ENCODE peak calls at places on chromosomes 3 and 15, in five cellular contexts. X, M, C, D and R are unnamed samples.

GRCh38 chr15:45116482-45117326 is 2.6 kb downstream of the DUOXA2 start:
- DNase-seq in X (no peak), M (no peak), C (no peak), D (no peak), R (no peak)

GRCh38 chr15:63504979-63505841 is 817 bp downstream of the USP3 start:
- DNase-seq in X (peak), M (peak), C (peak), D (peak), R (peak)

GRCh38 chr3:149648525-149648924 is 9.3 kb downstream of the WWTR1 start:
- DNase-seq in X (no peak), M (no peak), C (no peak), D (no peak), R (no peak)

GRCh38 chr15:69647160-69647513 is 194.5 kb downstream of the RPLP1 start:
- DNase-seq in X (no peak), M (no peak), C (no peak), D (no peak), R (no peak)

GRCh38 chr15:72147416-72147815 is 29.2 kb downstream of the SENP8 start:
- DNase-seq in X (no peak), M (no peak), C (no peak), D (no peak), R (no peak)

GRCh38 chr3:177983341-177983740 is 552.9 kb upstream of the KCNMB2 start:
- DNase-seq in X (no peak), M (no peak), C (no peak), D (no peak), R (no peak)

GRCh38 chr3:189820365-189820720 is 189.2 kb downstream of the TP63 start:
- DNase-seq in X (no peak), M (no peak), C (no peak), D (no peak), R (no peak)

GRCh38 chr3:79872483-79872882 is 104.7 kb upstream of the ROBO1 start:
- DNase-seq in X (no peak), M (no peak), C (no peak), D (no peak), R (no peak)

GRCh38 chr3:50264389-50264963 is 4.5 kb upstream of the SEMA3B start:
- DNase-seq in X (peak), M (no peak), C (peak), D (peak), R (peak)

GRCh38 chr3:187743195-187744141 is 1.8 kb downstream of the BCL6 start:
- DNase-seq in X (no peak), M (peak), C (peak), D (peak), R (peak)

GRCh38 chr3:30686176-30686575 is 79.8 kb downstream of the TGFBR2 start:
- DNase-seq in X (no peak), M (no peak), C (no peak), D (no peak), R (no peak)

GRCh38 chr15:82540055-82540983 is at the start of gene RPS17:
- DNase-seq in X (peak), M (peak), C (peak), D (peak), R (peak)

GRCh38 chr15:57320543-57321220 is 55.6 kb upstream of the CGNL1 start:
- DNase-seq in X (no peak), M (no peak), C (no peak), D (no peak), R (peak)

GRCh38 chr3:138901579-138901978 is 45.4 kb downstream of the FOXL2 start:
- DNase-seq in X (no peak), M (no peak), C (no peak), D (no peak), R (no peak)

GRCh38 chr15:44801797-44802196 is 65.5 kb downstream of the TRIM69 start:
- DNase-seq in X (no peak), M (no peak), C (no peak), D (no peak), R (no peak)

GRCh38 chr3:9168230-9168629 is 81.2 kb downstream of the SRGAP3 start:
- DNase-seq in X (no peak), M (peak), C (no peak), D (no peak), R (no peak)

GRCh38 chr3:168895419-168895818 is 768.1 kb downstream of the MECOM start:
- DNase-seq in X (no peak), M (no peak), C (no peak), D (no peak), R (no peak)

GRCh38 chr3:15982667-15983145 is 184.9 kb upstream of the ANKRD28 start:
- DNase-seq in X (no peak), M (no peak), C (peak), D (peak), R (peak)

GRCh38 chr3:79871656-79872055 is 103.9 kb upstream of the ROBO1 start:
- DNase-seq in X (no peak), M (no peak), C (no peak), D (no peak), R (no peak)

GRCh38 chr3:49869525-49870126 is at the start of gene CAMKV:
- DNase-seq in X (no peak), M (no peak), C (no peak), D (no peak), R (no peak)

GRCh38 chr3:170301404-170301803 is 56.1 kb upstream of the SKIL start:
- DNase-seq in X (no peak), M (no peak), C (no peak), D (no peak), R (no peak)

GRCh38 chr3:53346514-53346913 is 829 bp downstream of the DCP1A start:
- DNase-seq in X (peak), M (no peak), C (no peak), D (no peak), R (no peak)

GRCh38 chr15:95520511-95520910 is 810.0 kb upstream of the NR2F2 start:
- DNase-seq in X (no peak), M (no peak), C (no peak), D (no peak), R (no peak)

GRCh38 chr3:189512824-189513223 is 118.4 kb upstream of the TP63 start:
- DNase-seq in X (no peak), M (no peak), C (no peak), D (no peak), R (no peak)

GRCh38 chr15:51380999-51381806 is 39.7 kb downstream of the GLDN start:
- DNase-seq in X (peak), M (peak), C (peak), D (peak), R (peak)

GRCh38 chr3:142725352-142725739 is 1.5 kb downstream of the TRPC1 start:
- DNase-seq in X (no peak), M (no peak), C (no peak), D (no peak), R (no peak)
- H3K4me3 ChIP-seq in X (peak), M (peak), C (peak), D (peak), R (peak)

GRCh38 chr3:142366434-142366833 is 81.4 kb downstream of the XRN1 start:
- DNase-seq in X (peak), M (no peak), C (no peak), D (no peak), R (no peak)
- H3K27ac ChIP-seq in X (no peak), M (no peak), C (no peak), D (no peak), R (no peak)

GRCh38 chr3:137771401-137772230 is 7.5 kb downstream of the SOX14 start:
- DNase-seq in X (no peak), M (no peak), C (no peak), D (no peak), R (no peak)
- H3K4me3 ChIP-seq in X (no peak), M (peak), C (peak), D (peak), R (peak)

GRCh38 chr3:153756816-153757215 is 364.4 kb upstream of the ARHGEF26 start:
- DNase-seq in X (no peak), M (no peak), C (no peak), D (no peak), R (no peak)

GRCh38 chr3:153762411-153763235 is 358.6 kb upstream of the ARHGEF26 start:
- DNase-seq in X (no peak), M (no peak), C (no peak), D (no peak), R (no peak)

GRCh38 chr3:153757839-153758238 is 363.4 kb upstream of the ARHGEF26 start:
- DNase-seq in X (no peak), M (no peak), C (no peak), D (no peak), R (no peak)

GRCh38 chr3:153760952-153761351 is 360.2 kb upstream of the ARHGEF26 start:
- DNase-seq in X (no peak), M (no peak), C (no peak), D (no peak), R (no peak)
- H3K27ac ChIP-seq in X (no peak), M (no peak), C (no peak), D (no peak), R (no peak)

GRCh38 chr3:71392277-71392676 is 191.3 kb downstream of the FOXP1 start:
- DNase-seq in X (no peak), M (no peak), C (no peak), D (no peak), R (no peak)

GRCh38 chr3:71388535-71389120 is 194.9 kb downstream of the FOXP1 start:
- DNase-seq in X (no peak), M (no peak), C (no peak), D (no peak), R (no peak)

GRCh38 chr3:71389191-71389590 is 194.3 kb downstream of the FOXP1 start:
- DNase-seq in X (no peak), M (no peak), C (no peak), D (no peak), R (no peak)

GRCh38 chr3:71391361-71391760 is 192.2 kb downstream of the FOXP1 start:
- DNase-seq in X (no peak), M (no peak), C (no peak), D (no peak), R (no peak)

DNA sequence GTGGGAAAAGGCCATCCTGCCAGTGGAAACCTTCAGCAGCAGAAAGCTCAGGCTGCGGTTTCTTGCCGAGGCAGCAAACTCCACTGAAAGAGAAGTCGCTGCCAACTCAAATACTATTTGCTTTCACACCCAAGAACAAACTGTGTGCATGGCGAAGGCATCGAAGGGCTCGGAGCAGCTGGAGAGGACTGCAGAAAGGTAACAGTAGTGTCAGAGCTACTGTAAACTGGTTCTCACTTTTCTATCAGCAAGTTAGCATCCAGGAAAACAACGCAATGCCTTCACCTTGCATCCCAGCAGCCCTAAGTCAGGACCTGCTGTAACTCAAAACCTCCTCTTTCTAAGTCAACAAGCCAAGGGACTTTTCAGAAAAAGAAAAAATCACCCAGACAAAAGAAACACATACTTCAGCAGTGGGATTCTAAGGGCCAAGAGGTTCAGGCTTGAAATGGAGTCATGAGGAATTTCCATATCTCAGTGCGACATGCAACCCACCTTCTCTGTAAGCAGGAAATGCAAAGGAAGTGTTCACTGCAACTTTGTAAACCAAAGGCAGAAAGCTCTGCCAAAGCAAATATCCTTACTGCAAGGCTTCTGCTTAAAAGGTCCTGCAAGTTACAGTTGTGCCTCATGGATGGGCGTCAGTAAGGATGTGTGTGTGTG is 193.5 kb downstream of the FOXP1 start:
- DNase-seq in X (peak), M (peak), C (peak), D (peak), R (peak)
- H3K4me3 ChIP-seq in X (no peak), M (no peak), C (peak), D (peak), R (peak)

DNA sequence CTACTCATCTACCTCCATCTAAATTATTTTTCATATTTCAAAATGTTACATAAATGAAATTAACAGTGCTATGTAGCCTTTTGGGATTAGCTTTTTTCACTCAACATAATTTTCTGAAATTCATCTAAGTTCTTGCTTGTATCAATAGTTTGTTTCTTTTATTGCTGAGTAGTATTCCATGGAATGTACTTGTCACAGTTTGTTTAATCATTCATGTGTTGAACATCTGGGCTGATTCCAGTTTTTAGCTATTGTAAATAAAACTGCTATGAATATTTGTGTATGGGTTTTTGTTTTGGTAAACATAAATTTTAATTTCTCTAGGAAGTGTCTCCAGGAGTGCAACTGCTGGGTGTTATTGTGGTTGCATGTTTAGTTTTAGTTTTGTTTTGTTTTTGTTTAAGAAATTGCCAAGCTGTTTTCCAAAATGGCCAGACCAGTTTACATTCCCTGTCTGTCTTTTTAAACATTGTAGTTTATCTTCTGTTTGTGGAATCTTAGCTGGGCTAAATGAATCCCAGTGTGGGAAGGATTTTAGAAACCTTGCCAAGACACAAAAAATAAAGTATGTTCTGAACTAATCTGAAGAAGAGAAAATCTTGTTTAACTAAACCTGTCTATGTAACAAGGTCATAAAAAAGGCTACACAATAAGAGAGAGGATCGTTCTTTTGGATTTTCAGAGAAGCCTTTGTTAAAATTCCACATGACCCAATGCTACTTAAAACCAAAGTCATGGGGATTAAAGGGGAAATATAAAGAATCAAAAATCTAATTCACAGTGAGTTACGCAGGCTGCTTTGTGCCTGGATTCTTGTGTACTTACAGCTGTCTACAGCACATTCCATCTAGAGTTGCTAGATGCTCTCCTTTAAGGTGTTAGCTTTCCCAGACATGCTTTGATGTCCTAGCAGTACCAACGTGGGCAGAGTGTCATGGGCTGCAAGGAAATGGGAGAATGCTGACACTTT is 129.2 kb upstream of the SUCLG2 start:
- DNase-seq in X (no peak), M (no peak), C (no peak), D (no peak), R (no peak)
- H3K27ac ChIP-seq in X (no peak), M (no peak), C (no peak), D (no peak), R (no peak)

DNA sequence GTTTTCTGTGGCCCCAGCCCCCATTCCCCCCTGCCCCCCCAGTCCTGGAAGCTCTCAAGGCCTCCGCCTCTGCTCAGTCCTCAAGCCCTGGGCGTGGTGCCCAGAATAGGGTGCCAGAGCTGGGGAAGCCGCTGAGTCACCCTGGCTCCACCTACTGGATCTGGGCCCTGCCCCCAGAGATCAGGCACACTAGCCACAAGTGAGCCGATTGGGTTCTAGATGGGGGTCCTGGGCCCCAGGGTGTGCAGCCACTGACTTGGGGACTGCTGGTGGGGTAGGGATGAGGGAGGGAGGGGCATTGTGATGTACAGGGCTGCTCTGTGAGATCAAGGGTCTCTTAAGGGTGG is 5.7 kb downstream of the EIF4G1 start:
- DNase-seq in X (peak), M (peak), C (peak), D (peak), R (peak)
- H3K4me3 ChIP-seq in X (no peak), M (no peak), C (peak), D (peak), R (peak)

GRCh38 chr15:92751528-92751927 is 96.0 kb upstream of the FAM174B start:
- DNase-seq in X (no peak), M (no peak), C (no peak), D (no peak), R (no peak)
- H3K27ac ChIP-seq in X (no peak), M (no peak), C (no peak), D (no peak), R (no peak)